ENCODE peak calls at places on chromosomes 13 and 19, in ten cellular contexts. B, I, Q, M, P, A, S, G, Y and L are unnamed samples.

GRCh38 chr13:24713022-24713421 is 32.8 kb downstream of the ATP12A start:
- DNase-seq in B (no peak), I (no peak), Q (no peak), M (no peak), P (no peak), A (no peak), S (no peak), G (no peak), Y (no peak), L (no peak)

GRCh38 chr19:47353307-47353712 is 4.2 kb downstream of the DHX34 start:
- DNase-seq in B (no peak), I (no peak), Q (peak), M (no peak), P (peak), A (no peak), S (peak), G (no peak), Y (no peak), L (peak)

GRCh38 chr13:74929436-74929835 is 552.5 kb downstream of the TBC1D4 start:
- DNase-seq in B (no peak), I (no peak), Q (no peak), M (no peak), P (no peak), A (no peak), S (no peak), G (peak), Y (peak), L (no peak)

GRCh38 chr19:41357746-41358145 is 4.0 kb upstream of the TGFB1 start:
- DNase-seq in B (no peak), I (no peak), Q (no peak), M (no peak), P (no peak), A (no peak), S (no peak), G (no peak), Y (no peak), L (no peak)

GRCh38 chr13:107743523-107743922 is 471.8 kb downstream of the LIG4 start:
- DNase-seq in B (no peak), I (no peak), Q (no peak), M (no peak), P (no peak), A (no peak), S (no peak), G (no peak), Y (no peak), L (no peak)

GRCh38 chr19:956747-957451 is 27.2 kb upstream of the WDR18 start:
- DNase-seq in B (no peak), I (peak), Q (peak), M (no peak), P (no peak), A (no peak), S (no peak), G (no peak), Y (no peak), L (no peak)

GRCh38 chr13:112648966-112649690 is 40.7 kb upstream of the ATP11A start:
- DNase-seq in B (no peak), I (no peak), Q (no peak), M (no peak), P (no peak), A (no peak), S (no peak), G (no peak), Y (no peak), L (no peak)

GRCh38 chr19:18905058-18905456 is 9.1 kb upstream of the CERS1 start:
- DNase-seq in B (no peak), I (no peak), Q (peak), M (no peak), P (no peak), A (no peak), S (no peak), G (no peak), Y (no peak), L (no peak)

GRCh38 chr13:77698211-77699058 is 948 bp downstream of the SLAIN1 start:
- DNase-seq in B (peak), I (peak), Q (peak), M (no peak), P (no peak), A (no peak), S (peak), G (no peak), Y (peak), L (no peak)

GRCh38 chr19:36837902-36838783 is at the start of gene ZNF790:
- DNase-seq in B (peak), I (peak), Q (peak), M (peak), P (peak), A (peak), S (peak), G (peak), Y (peak), L (peak)

GRCh38 chr13:53311561-53311960 is 282.9 kb downstream of the OLFM4 start:
- DNase-seq in B (no peak), I (no peak), Q (no peak), M (no peak), P (no peak), A (no peak), S (no peak), G (no peak), Y (no peak), L (no peak)

GRCh38 chr13:79369226-79369625 is 36.8 kb downstream of the RBM26 start:
- DNase-seq in B (no peak), I (no peak), Q (no peak), M (no peak), P (no peak), A (no peak), S (no peak), G (no peak), Y (no peak), L (no peak)

GRCh38 chr19:9054768-9055167 is 32.1 kb upstream of the OR1M1 start:
- DNase-seq in B (no peak), I (peak), Q (no peak), M (no peak), P (no peak), A (no peak), S (peak), G (no peak), Y (no peak), L (no peak)

GRCh38 chr13:26022538-26023292 is 29.1 kb downstream of the SHISA2 start:
- DNase-seq in B (peak), I (peak), Q (peak), M (no peak), P (peak), A (no peak), S (peak), G (peak), Y (peak), L (peak)

GRCh38 chr19:51901860-51902259 is 3.0 kb downstream of the ZNF649 start:
- DNase-seq in B (no peak), I (no peak), Q (no peak), M (no peak), P (no peak), A (no peak), S (no peak), G (no peak), Y (no peak), L (no peak)

GRCh38 chr13:112627161-112627560 is 39.2 kb upstream of the TUBGCP3 start:
- DNase-seq in B (no peak), I (no peak), Q (no peak), M (no peak), P (no peak), A (no peak), S (no peak), G (no peak), Y (no peak), L (no peak)

GRCh38 chr19:3665681-3666544 is 34.4 kb downstream of the PIP5K1C start:
- DNase-seq in B (peak), I (peak), Q (peak), M (peak), P (peak), A (no peak), S (peak), G (no peak), Y (peak), L (no peak)

GRCh38 chr19:39792999-39793546 is 14.4 kb downstream of the LEUTX start:
- DNase-seq in B (peak), I (peak), Q (peak), M (peak), P (peak), A (peak), S (peak), G (peak), Y (peak), L (peak)

GRCh38 chr13:100650321-100650720 is 24.3 kb downstream of the TMTC4 start:
- DNase-seq in B (no peak), I (no peak), Q (no peak), M (no peak), P (peak), A (no peak), S (no peak), G (no peak), Y (no peak), L (no peak)

GRCh38 chr19:13160557-13160956 is 10.3 kb downstream of the IER2 start:
- DNase-seq in B (no peak), I (no peak), Q (no peak), M (no peak), P (no peak), A (no peak), S (no peak), G (no peak), Y (peak), L (no peak)

GRCh38 chr13:99870541-99870940 is 101.0 kb downstream of the ZIC5 start:
- DNase-seq in B (no peak), I (no peak), Q (no peak), M (no peak), P (no peak), A (no peak), S (no peak), G (no peak), Y (no peak), L (peak)

GRCh38 chr19:8311461-8312260 is 3.5 kb upstream of the CD320 start:
- DNase-seq in B (no peak), I (no peak), Q (peak), M (no peak), P (peak), A (no peak), S (no peak), G (no peak), Y (no peak), L (no peak)

GRCh38 chr13:87622921-87623320 is 48.2 kb upstream of the SLITRK5 start:
- DNase-seq in B (no peak), I (no peak), Q (no peak), M (no peak), P (no peak), A (no peak), S (no peak), G (no peak), Y (no peak), L (no peak)

GRCh38 chr13:59458908-59459579 is 704.7 kb downstream of the DIAPH3 start:
- DNase-seq in B (no peak), I (no peak), Q (no peak), M (no peak), P (no peak), A (no peak), S (no peak), G (peak), Y (peak), L (peak)

GRCh38 chr13:48431987-48432615 is 19.2 kb upstream of the LPAR6 start:
- DNase-seq in B (no peak), I (no peak), Q (no peak), M (no peak), P (no peak), A (no peak), S (no peak), G (no peak), Y (peak), L (no peak)

GRCh38 chr13:57629391-57629804 is 2.1 kb upstream of the PCDH17 start:
- DNase-seq in B (peak), I (no peak), Q (peak), M (peak), P (no peak), A (no peak), S (no peak), G (no peak), Y (no peak), L (no peak)